ENCODE peak calls at places on chromosomes 11 and 22, in seven cellular contexts. A, L, W, C, H, Y and B are unnamed samples.

GRCh38 chr22:49727191-49727880 is 100.3 kb downstream of the BRD1 start:
- DNase-seq in Y (no peak), A (no peak), H (no peak), L (no peak), C (no peak), W (no peak), B (no peak)

GRCh38 chr22:23836281-23836680 is 2.5 kb downstream of the DERL3 start:
- DNase-seq in Y (no peak), W (no peak), C (peak), H (no peak), L (no peak), A (no peak), B (no peak)

GRCh38 chr11:6574816-6575715 is 28.4 kb downstream of the RRP8 start:
- DNase-seq in H (peak), L (no peak), A (no peak), C (no peak), W (no peak), Y (no peak), B (no peak)

GRCh38 chr22:25582946-25583345 is 18.5 kb downstream of the GRK3 start:
- DNase-seq in A (no peak), L (no peak), Y (no peak), C (no peak), H (no peak), W (no peak), B (no peak)

GRCh38 chr11:20235164-20235563 is 74.9 kb upstream of the DBX1 start:
- DNase-seq in A (no peak), W (no peak), L (no peak), Y (no peak), H (no peak), C (no peak), B (no peak)

GRCh38 chr11:126978911-126979310 is 21.7 kb downstream of the KIRREL3 start:
- DNase-seq in A (no peak), W (no peak), C (no peak), Y (no peak), L (no peak), H (no peak), B (no peak)

GRCh38 chr22:43343262-43343988 is at the start of gene SCUBE1:
- DNase-seq in C (no peak), L (peak), Y (peak), W (peak), H (peak), A (no peak), B (peak)

GRCh38 chr22:27435839-27436581 is 365.5 kb downstream of the MN1 start:
- DNase-seq in Y (no peak), C (peak), H (no peak), W (peak), A (no peak), L (peak), B (no peak)

GRCh38 chr11:66607126-66607834 is 9.2 kb upstream of the RBM14 start:
- DNase-seq in L (no peak), C (peak), Y (no peak), A (no peak), H (no peak), W (peak), B (no peak)

GRCh38 chr11:76215946-76216345 is 9.6 kb upstream of the WNT11 start:
- DNase-seq in Y (no peak), W (no peak), C (no peak), L (no peak), A (no peak), H (no peak), B (no peak)

GRCh38 chr11:129023968-129024676 is 81.5 kb upstream of the TP53AIP1 start:
- DNase-seq in Y (no peak), A (peak), L (no peak), C (no peak), W (peak), H (peak), B (no peak)

GRCh38 chr11:84642500-84642899 is 984.6 kb downstream of the DLG2 start:
- DNase-seq in L (no peak), C (no peak), A (no peak), Y (no peak), H (no peak), W (no peak), B (no peak)

GRCh38 chr11:25298450-25298849 is 801.6 kb downstream of the LUZP2 start:
- DNase-seq in A (no peak), Y (no peak), W (no peak), H (no peak), L (no peak), C (no peak), B (no peak)

GRCh38 chr22:40396882-40397281 is 26.5 kb downstream of the SGSM3 start:
- DNase-seq in A (no peak), Y (no peak), L (no peak), H (peak), C (no peak), W (peak), B (no peak)
- TF ChIP-seq POLR2A in A (no peak), Y (no peak), L (no peak), H (no peak), C (no peak), W (no peak), B (no peak)

GRCh38 chr11:2912498-2912897 is 16.7 kb downstream of the PHLDA2 start:
- DNase-seq in A (peak), H (no peak), L (peak), W (peak), C (no peak), Y (no peak), B (no peak)
- TF ChIP-seq POLR2AphosphoS5 in A (peak), H (no peak), L (peak), W (peak), C (no peak), Y (no peak), B (no peak)

DNA sequence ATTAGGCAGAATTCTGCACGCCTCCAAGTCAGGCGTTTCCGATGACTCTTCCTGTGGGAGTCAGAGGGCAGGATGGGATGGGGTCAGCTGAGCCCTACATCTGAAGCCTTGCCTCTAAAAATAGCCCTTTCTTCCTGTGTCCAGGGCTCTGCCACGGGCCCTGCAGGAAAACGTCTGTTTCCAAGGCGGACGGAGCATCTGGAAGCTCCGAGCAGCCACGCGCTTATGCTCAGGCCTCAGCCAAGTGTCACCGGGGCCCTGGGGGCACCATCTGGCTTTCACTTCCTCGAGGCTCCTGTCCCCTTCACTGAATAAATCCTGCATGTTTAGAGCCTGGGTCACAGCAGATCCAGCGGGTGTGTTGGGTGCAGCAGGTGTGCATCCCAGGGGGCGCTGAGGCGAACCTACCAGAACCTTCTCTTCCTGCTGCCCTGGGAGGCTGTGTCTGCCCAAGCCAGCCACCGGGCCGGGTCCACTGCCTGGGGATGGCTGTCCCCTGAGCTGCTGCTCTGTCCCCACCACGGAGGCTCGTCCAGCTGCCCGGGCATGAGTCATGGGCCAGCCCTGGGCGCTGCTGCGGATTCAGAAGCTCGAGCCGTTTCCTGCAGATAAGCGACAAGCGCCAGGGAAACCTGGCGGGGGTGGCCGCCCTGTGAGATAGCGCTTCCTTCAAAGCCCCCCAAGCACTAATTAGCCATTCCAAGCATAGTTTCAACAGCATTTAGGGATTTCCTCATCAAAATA is 32.0 kb upstream of the LINC01488 start:
- DNase-seq in H (no peak), Y (no peak), C (peak), W (no peak), L (peak), A (no peak), B (no peak)
- TF ChIP-seq POLR2A in H (no peak), Y (no peak), C (no peak), W (no peak), L (no peak), A (no peak), B (no peak)

GRCh38 chr11:62545437-62546243 is 966 bp downstream of the AHNAK start:
- DNase-seq in Y (no peak), L (peak), H (peak), A (peak), W (peak), C (peak), B (no peak)

GRCh38 chr11:62546937-62547625 is 475 bp upstream of the AHNAK start:
- DNase-seq in C (no peak), A (no peak), H (peak), L (peak), W (peak), Y (no peak), B (no peak)

GRCh38 chr11:62547691-62548281 is 1.2 kb upstream of the AHNAK start:
- DNase-seq in Y (no peak), L (no peak), W (no peak), A (no peak), C (peak), H (no peak), B (no peak)

GRCh38 chr11:62544521-62545436 is 1.8 kb downstream of the AHNAK start:
- DNase-seq in C (peak), A (no peak), H (no peak), L (peak), W (peak), Y (no peak), B (no peak)

DNA sequence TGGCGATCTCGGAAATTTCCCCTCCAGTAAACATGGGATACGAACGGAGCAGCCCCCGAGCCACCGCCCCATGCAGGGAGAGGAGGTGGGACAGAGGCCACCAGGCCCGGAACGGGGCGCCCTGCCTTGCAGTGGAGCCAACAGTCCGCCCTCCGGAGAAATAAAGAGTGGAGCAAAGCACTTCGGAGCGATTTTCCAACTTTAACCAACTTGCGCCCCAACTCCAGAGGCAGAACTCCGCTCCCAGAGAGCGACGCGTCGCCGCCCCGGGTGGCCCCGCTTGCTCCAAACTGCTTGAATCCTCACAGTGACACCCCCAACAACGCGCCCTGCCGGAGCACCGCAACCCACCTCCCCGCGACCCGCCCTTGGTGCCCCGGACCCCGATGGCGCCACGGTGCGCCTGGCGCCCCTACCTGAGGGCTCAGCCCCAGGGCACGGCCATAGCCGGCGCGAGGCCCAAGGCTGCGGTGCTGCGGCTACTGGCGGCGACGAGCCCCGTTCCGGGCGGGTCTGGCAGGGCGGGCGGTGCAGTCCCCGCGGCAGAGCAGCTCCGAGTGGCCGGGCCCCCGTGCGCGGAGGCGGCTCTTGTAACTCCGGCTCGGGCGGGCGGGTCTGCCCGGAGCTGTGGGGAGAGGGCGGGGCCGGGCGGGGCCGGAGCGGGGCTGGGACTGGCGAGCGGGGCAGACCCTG is at the start of gene AHNAK:
- DNase-seq in A (no peak), W (peak), H (peak), Y (no peak), L (peak), C (peak), B (peak)
- TF ChIP-seq POLR2AphosphoS5 in A (peak), W (peak), H (no peak), Y (no peak), L (peak), C (peak), B (no peak)

DNA sequence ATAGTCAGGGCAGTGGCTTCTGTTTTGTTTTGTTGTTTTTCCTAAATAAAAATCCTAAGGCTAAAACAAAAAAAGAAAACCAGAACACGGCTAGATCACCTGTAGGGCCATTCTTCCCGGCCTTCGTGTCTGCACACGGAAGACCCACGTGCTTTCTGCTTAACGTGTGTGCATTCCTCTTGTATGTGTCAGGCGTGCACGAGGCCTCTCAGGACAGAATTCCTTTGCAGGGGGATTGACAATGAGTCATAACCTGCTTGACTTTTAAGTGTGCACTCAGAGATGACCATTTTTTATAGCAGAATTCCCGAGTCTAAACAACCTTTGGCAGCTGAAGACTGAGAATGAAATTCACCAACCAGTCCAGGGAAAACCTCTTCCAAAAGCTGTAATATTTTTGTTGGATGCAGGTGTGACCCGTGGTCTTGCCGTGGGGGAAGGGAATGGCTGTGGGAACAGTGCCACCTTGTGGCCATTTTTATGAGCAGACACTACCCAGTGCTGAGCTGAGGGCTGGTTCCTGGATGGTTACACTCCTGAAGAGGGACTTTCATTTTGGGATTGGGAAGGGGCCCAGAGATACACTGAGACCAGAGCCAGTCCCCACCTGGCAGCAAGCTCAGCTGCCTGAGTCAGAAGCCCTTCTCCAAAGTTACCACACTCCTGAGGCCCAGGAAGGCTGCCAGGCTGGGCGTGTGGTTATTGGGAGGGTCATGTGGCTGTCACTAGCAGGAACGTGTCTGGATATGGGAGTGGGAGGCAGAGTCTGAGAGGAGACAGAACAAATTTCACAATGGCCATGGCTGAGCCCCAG is 35.7 kb upstream of the DKK3 start:
- DNase-seq in H (peak), A (peak), C (peak), W (peak), L (no peak), Y (peak), B (peak)
- TF ChIP-seq POLR2A in H (no peak), A (no peak), C (no peak), W (no peak), L (peak), Y (no peak), B (no peak)

GRCh38 chr22:31102441-31103081 is 4.8 kb downstream of the SELENOM start:
- DNase-seq in W (peak), L (no peak), Y (no peak), A (no peak), H (no peak), C (peak), B (no peak)
- TF ChIP-seq POLR2AphosphoS5 in W (peak), L (peak), Y (no peak), A (no peak), H (no peak), C (peak), B (no peak)